ENCODE peak calls at places on chromosomes 11 and 22, in seven cellular contexts. A, P, U, Z, N, G and J are unnamed samples.

GRCh38 chr11:85791326-85791990 is 19.5 kb downstream of the SYTL2 start:
- DNase-seq in A (no peak), P (no peak), U (no peak), Z (no peak), N (no peak), G (no peak), J (no peak)

GRCh38 chr22:19136915-19137314 is 5.8 kb downstream of the TSSK2 start:
- DNase-seq in A (no peak), P (no peak), U (no peak), Z (no peak), N (no peak), G (no peak), J (no peak)

GRCh38 chr11:94738746-94739145 is 29.4 kb upstream of the AMOTL1 start:
- DNase-seq in A (no peak), P (no peak), U (no peak), Z (no peak), N (no peak), G (no peak), J (no peak)

GRCh38 chr11:17386331-17387084 is 2.0 kb downstream of the KCNJ11 start:
- DNase-seq in A (peak), P (peak), U (no peak), Z (peak), N (peak), G (peak), J (peak)

GRCh38 chr11:68031136-68031459 is 617 bp downstream of the NDUFS8 start:
- DNase-seq in A (no peak), P (no peak), U (no peak), Z (no peak), N (no peak), G (no peak), J (no peak)

GRCh38 chr11:102047305-102047924 is at the start of gene CFAP300:
- DNase-seq in A (no peak), P (no peak), U (no peak), Z (peak), N (peak), G (no peak), J (no peak)

GRCh38 chr11:33207408-33207985 is 46.2 kb upstream of the CSTF3 start:
- DNase-seq in A (no peak), P (peak), U (no peak), Z (no peak), N (no peak), G (no peak), J (no peak)

GRCh38 chr11:3135491-3136440 is 29.3 kb downstream of the OSBPL5 start:
- DNase-seq in A (no peak), P (no peak), U (no peak), Z (no peak), N (peak), G (no peak), J (no peak)

GRCh38 chr22:37627545-37627944 is 11.9 kb upstream of the SH3BP1 start:
- DNase-seq in A (no peak), P (no peak), U (no peak), Z (no peak), N (no peak), G (no peak), J (peak)

GRCh38 chr22:35155403-35156025 is 89.6 kb downstream of the ISX start:
- DNase-seq in A (no peak), P (peak), U (no peak), Z (no peak), N (peak), G (no peak), J (no peak)

GRCh38 chr11:64777449-64778222 is 706 bp downstream of the SF1 start:
- DNase-seq in A (no peak), P (peak), U (no peak), Z (peak), N (peak), G (peak), J (peak)

GRCh38 chr11:11973361-11973800 is 35.0 kb downstream of the DKK3 start:
- DNase-seq in A (no peak), P (no peak), U (no peak), Z (no peak), N (no peak), G (no peak), J (no peak)

GRCh38 chr11:47946682-47947575 is 33.4 kb upstream of the PTPRJ start:
- DNase-seq in A (peak), P (peak), U (no peak), Z (peak), N (peak), G (no peak), J (peak)

GRCh38 chr22:46588279-46589140 is 31.7 kb upstream of the GRAMD4 start:
- DNase-seq in A (no peak), P (no peak), U (no peak), Z (no peak), N (no peak), G (no peak), J (no peak)

GRCh38 chr11:567629-568258 is 7.0 kb downstream of the RASSF7 start:
- DNase-seq in A (no peak), P (no peak), U (no peak), Z (no peak), N (no peak), G (no peak), J (no peak)

GRCh38 chr11:1921576-1922141 is 2.2 kb downstream of the TNNT3 start:
- DNase-seq in A (no peak), P (no peak), U (no peak), Z (no peak), N (no peak), G (no peak), J (no peak)

GRCh38 chr22:40484906-40485660 is 114.7 kb downstream of the SGSM3 start:
- DNase-seq in A (no peak), P (no peak), U (no peak), Z (no peak), N (no peak), G (no peak), J (no peak)

GRCh38 chr22:40486962-40487602 is 116.7 kb downstream of the SGSM3 start:
- DNase-seq in A (no peak), P (no peak), U (no peak), Z (no peak), N (no peak), G (no peak), J (no peak)

GRCh38 chr22:40491990-40492631 is 121.7 kb downstream of the SGSM3 start:
- DNase-seq in A (no peak), P (no peak), U (peak), Z (no peak), N (peak), G (no peak), J (peak)

GRCh38 chr22:40485813-40486610 is 115.6 kb downstream of the SGSM3 start:
- DNase-seq in A (no peak), P (no peak), U (no peak), Z (no peak), N (no peak), G (no peak), J (peak)

DNA sequence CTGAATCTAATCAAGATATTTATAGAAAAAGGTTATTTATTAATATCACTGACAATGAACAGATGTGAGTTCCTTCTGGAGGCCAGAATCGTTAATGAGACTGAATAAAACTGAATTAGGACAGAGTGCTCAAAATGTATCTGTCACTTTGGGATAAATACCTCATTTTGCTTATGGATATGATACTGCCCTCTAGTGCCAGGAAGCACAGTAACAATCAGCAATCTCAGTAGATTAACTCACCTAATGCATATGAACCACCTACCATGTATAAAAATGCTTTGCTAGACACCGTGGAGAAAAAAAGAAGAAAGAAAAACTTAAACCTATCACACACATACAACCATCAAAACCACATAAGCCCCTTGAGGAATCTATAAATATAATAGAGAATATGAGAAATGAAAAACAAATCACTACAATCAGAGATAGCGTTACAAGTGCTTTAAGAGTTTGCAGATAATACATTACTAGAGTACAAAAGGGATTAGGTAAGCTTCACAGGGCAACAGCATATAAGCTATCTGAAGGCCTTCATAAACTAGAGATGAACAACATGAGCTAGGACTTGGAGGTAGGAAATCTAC is 117.4 kb downstream of the SGSM3 start:
- DNase-seq in A (no peak), P (peak), U (no peak), Z (peak), N (peak), G (peak), J (no peak)
- TF ChIP-seq REST in A (no peak), P (no peak), U (no peak), Z (no peak), N (no peak), G (no peak), J (no peak)

GRCh38 chr11:46390331-46391171 is 1.0 kb downstream of the CHRM4 start:
- DNase-seq in A (no peak), P (no peak), U (no peak), Z (no peak), N (peak), G (no peak), J (no peak)

GRCh38 chr11:46392421-46393230 is 1.1 kb upstream of the CHRM4 start:
- DNase-seq in A (no peak), P (peak), U (no peak), Z (peak), N (peak), G (peak), J (peak)

GRCh38 chr11:46389450-46390330 is 1.9 kb downstream of the CHRM4 start:
- DNase-seq in A (peak), P (peak), U (no peak), Z (peak), N (peak), G (peak), J (no peak)

GRCh38 chr11:46391578-46392420 is at the start of gene CHRM4:
- DNase-seq in A (no peak), P (peak), U (no peak), Z (peak), N (peak), G (peak), J (no peak)

DNA sequence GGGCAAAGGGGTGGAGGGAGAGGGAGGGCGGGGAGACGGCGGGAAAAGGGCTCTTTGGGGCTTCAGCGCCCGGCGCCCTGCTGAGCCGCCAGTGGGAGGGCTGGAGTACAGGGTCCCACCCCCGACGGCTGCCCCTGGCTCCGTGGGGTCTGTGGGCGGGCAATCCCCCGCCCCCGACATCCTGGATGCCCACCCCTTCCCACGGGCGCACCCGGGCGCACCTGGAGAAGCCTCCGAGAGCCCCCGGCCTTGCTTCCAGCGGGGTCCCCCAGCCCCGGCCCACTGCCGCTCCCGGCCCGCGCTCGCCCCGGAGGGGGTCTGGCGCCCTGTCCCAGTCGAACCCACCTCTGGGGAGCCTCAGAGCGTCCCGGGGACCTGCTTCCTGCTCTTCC is 394 bp downstream of the CHRM4 start:
- DNase-seq in A (no peak), P (peak), U (no peak), Z (no peak), N (no peak), G (no peak), J (no peak)
- H3K4me3 ChIP-seq in A (peak), P (peak), U (no peak), Z (peak), N (peak), G (peak), J (peak)

GRCh38 chr22:48974443-48975251 is 853.0 kb downstream of the BRD1 start:
- DNase-seq in A (no peak), P (no peak), U (no peak), Z (no peak), N (no peak), G (no peak), J (no peak)

GRCh38 chr22:48975886-48976285 is 851.8 kb downstream of the BRD1 start:
- DNase-seq in A (no peak), P (no peak), U (no peak), Z (no peak), N (no peak), G (no peak), J (no peak)

GRCh38 chr22:48972979-48973693 is 854.5 kb downstream of the BRD1 start:
- DNase-seq in A (no peak), P (no peak), U (no peak), Z (no peak), N (no peak), G (no peak), J (no peak)

GRCh38 chr22:48975252-48975780 is 852.4 kb downstream of the BRD1 start:
- DNase-seq in A (no peak), P (no peak), U (no peak), Z (no peak), N (no peak), G (no peak), J (no peak)

DNA sequence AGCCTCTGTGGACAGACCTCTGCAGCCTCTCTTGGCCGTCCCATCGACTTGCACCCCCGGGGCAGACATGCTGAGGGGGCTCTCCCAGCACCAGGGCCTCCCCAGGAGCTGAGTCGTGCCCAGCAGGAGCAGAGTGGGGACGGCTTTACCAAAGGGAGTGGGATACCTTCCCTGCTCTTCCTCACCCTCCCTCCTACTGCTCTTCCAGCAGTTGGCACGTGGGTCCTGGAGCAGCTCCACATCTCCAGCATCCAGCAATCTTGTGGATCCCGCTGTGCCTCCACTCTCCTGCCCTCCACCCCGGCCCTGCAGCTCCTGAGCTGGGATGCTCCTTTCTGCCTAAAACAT is 854.0 kb downstream of the BRD1 start:
- DNase-seq in A (no peak), P (no peak), U (no peak), Z (no peak), N (no peak), G (no peak), J (no peak)
- TF ChIP-seq REST in A (no peak), P (no peak), U (no peak), Z (no peak), N (no peak), G (no peak), J (no peak)

DNA sequence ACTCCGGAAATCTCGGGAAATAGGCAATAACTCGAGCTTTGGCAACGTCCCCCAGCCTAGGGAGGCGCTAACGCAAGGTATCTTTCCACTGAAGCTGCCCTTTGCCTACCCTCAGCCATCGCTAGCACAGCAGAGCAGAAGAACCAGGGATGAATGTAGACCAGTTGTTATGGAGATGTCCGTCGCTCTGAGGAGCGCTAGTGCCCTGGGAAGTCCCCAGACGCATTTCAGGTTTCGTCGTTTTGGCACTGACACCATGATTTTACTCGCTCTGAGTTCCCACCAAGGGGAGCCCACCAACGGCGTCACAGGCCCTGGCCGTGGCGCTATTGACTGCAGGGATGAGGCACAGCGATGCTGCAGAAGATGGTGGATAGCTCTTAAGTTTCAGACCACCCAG is 22.7 kb upstream of the BDNF start:
- DNase-seq in A (no peak), P (no peak), U (no peak), Z (no peak), N (peak), G (no peak), J (no peak)
- H3K4me3 ChIP-seq in A (no peak), P (no peak), U (no peak), Z (peak), N (peak), G (no peak), J (peak)

GRCh38 chr11:100711984-100712383 is 24.9 kb downstream of the ARHGAP42 start:
- DNase-seq in A (no peak), P (no peak), U (no peak), Z (no peak), N (no peak), G (no peak), J (no peak)

GRCh38 chr11:100712618-100713017 is 25.5 kb downstream of the ARHGAP42 start:
- DNase-seq in A (no peak), P (no peak), U (no peak), Z (no peak), N (no peak), G (no peak), J (no peak)

GRCh38 chr11:100705447-100705846 is 18.4 kb downstream of the ARHGAP42 start:
- DNase-seq in A (no peak), P (no peak), U (no peak), Z (no peak), N (no peak), G (no peak), J (no peak)

GRCh38 chr11:100706179-100706578 is 19.1 kb downstream of the ARHGAP42 start:
- DNase-seq in A (no peak), P (no peak), U (no peak), Z (no peak), N (no peak), G (no peak), J (no peak)

GRCh38 chr11:100709233-100709999 is 22.3 kb downstream of the ARHGAP42 start:
- DNase-seq in A (peak), P (no peak), U (no peak), Z (no peak), N (no peak), G (no peak), J (no peak)
- TF ChIP-seq REST in A (no peak), P (no peak), U (no peak), Z (no peak), N (no peak), G (no peak), J (no peak)

DNA sequence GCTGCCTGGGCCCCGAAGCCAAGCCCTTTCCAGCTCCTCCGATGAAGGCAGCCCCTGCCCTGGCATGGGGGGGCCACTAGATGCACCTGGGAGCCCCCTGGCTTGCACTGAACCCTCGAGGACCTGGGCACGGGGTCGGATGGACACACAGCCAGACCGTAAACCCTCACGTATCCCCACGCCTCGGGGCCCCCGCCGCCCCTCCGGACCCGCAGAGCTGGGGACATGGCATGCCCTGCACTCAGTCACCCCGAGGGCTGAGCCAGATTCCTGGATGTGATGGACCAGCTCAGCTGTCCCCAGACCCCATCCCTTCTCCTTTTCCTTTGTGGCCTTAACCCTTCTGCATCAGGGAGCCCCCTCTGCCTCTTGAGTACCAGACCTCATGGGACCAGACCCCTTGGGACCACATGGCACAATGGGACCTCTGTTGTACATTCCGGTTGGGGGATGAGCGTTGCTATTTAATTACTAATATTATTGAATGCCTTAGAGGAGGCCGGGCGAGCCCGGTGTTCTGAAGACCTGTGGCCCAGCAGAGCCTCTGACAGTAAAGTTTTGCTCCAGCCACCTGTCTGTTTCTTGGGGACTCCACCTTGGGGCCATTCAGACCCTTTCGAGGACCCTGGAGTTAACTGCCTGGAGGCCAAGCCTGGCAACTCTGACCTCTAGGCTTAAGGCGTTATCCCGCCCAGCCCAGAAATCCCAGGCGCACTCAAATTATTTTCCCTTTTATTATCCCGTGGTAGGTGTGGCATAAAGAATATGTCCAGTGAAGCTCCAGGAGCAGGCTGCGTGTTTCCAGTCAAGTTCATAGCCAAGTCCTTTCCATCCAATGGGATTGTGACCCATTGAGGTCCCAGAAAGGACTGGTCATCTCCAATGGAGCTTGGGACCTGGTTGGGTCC is 3.0 kb downstream of the RASL10A start:
- DNase-seq in A (no peak), P (no peak), U (no peak), Z (no peak), N (no peak), G (no peak), J (no peak)
- H3K4me3 ChIP-seq in A (no peak), P (no peak), U (no peak), Z (no peak), N (no peak), G (no peak), J (no peak)